ENCODE peak calls at places on chromosomes 6 and 20, in four cellular contexts. U is GM12878, S is A549, I is HepG2. Q is an unnamed sample.

GRCh38 chr20:43799150-43799711 is 72.4 kb upstream of the GTSF1L start:
- DNase-seq in U (no peak), S (no peak), I (no peak), Q (no peak)

GRCh38 chr6:41584668-41585205 is 38.6 kb downstream of the FOXP4 start:
- DNase-seq in U (no peak), S (no peak), I (no peak), Q (no peak)

GRCh38 chr6:152696543-152696942 is 1.2 kb upstream of the MYCT1 start:
- DNase-seq in U (no peak), S (no peak), I (no peak), Q (no peak)

GRCh38 chr6:109513571-109514071 is 30.6 kb upstream of the ZBTB24 start:
- DNase-seq in U (no peak), S (no peak), I (no peak), Q (no peak)

GRCh38 chr6:170292778-170293164 is 1.9 kb upstream of the DLL1 start:
- DNase-seq in U (no peak), S (peak), I (no peak), Q (peak)

GRCh38 chr6:141395443-141396008 is 737.2 kb upstream of the GJE1 start:
- DNase-seq in U (no peak), S (no peak), I (no peak), Q (no peak)

GRCh38 chr6:9516207-9516606 is 898.7 kb downstream of the TFAP2A start:
- DNase-seq in U (no peak), S (peak), I (no peak), Q (no peak)

GRCh38 chr6:331622-332521 is 39.6 kb downstream of the DUSP22 start:
- DNase-seq in U (peak), S (no peak), I (no peak), Q (no peak)

GRCh38 chr6:115898246-115898645 is 162.4 kb downstream of the FRK start:
- DNase-seq in U (no peak), S (no peak), I (no peak), Q (no peak)

GRCh38 chr20:2807019-2807418 is 6.6 kb upstream of the CPXM1 start:
- DNase-seq in U (no peak), S (no peak), I (no peak), Q (no peak)
- TF ChIP-seq CHD4 in U (no peak), S (no peak), I (no peak), Q (no peak)

DNA sequence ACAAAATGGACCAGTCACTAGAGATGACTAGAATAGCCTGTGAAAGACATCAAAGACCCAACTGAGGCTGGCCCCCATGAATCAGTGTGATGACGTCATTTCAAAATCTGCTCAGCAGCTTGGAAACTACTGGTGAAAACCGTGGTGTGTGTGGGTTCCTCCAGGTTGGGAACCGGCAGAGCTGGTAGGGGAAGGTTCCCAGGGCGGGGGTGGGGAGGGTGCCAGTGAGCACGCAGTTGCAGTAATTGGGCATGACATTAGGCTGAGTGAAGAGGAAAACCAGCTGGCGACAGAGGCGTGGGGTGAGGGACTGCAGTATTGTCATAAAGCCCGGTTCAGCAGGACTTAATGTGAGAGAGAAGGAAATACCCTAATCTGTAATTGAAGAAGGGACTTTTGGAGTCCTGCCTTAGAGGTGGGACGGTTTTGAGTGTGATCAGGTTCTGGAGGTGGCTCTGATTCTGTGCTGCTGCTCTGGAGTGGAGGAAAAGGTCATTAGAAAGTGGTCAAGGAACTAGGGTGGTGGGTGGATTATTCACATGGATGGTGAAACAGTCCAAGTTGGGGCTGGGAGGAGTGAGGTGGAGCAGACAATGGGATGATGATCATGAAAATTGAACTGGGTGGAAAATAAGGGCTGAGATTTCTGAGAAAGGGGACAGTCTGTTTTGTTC is 52.0 kb upstream of the MTHFD1L start:
- DNase-seq in U (peak), S (no peak), I (no peak), Q (no peak)
- TF ChIP-seq CHD4 in U (no peak), S (no peak), I (no peak), Q (no peak)

GRCh38 chr6:46048646-46049297 is 33.1 kb upstream of the CLIC5 start:
- DNase-seq in U (no peak), S (no peak), I (no peak), Q (no peak)

GRCh38 chr6:46046558-46047169 is 31.0 kb upstream of the CLIC5 start:
- DNase-seq in U (no peak), S (no peak), I (no peak), Q (no peak)

GRCh38 chr6:46040288-46040687 is 24.6 kb upstream of the CLIC5 start:
- DNase-seq in U (no peak), S (no peak), I (no peak), Q (no peak)

GRCh38 chr6:46042355-46042999 is 26.8 kb upstream of the CLIC5 start:
- DNase-seq in U (no peak), S (peak), I (peak), Q (peak)

DNA sequence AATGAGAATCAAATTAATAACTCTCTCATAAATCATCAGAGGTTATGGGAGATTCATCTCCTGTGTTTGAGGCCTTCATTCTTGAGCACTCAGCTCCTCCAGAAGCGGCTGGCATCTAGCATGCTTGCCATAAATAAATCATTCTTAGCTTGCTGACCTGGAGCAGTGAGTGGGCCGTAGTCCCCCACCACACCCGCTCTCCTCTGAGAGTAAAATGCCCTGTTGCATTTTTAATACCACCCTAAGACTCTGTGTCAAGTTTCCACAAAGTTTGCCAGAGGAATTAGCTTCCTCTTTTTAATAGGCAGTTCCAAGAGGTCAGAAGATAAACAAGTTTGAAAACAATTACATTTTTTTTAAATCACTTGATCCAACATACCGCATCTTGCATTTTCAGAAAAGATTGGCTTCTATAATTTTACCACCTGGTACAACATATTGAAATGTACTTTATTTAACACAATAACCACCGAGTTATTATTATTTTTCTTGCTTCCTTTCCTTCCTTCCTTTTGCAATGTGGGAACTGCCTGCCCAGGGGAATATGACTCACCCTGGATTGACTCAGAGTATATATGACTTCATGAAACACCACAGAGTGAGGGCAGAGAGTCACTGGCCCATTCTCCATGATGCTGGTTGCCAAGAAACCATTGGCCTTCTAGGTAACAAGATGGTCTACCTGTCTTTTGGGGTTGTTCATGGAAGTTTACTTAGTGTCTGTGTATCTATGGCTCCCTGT is 29.4 kb upstream of the CLIC5 start:
- DNase-seq in U (no peak), S (peak), I (no peak), Q (no peak)
- TF ChIP-seq CHD4 in U (no peak), S (no peak), I (no peak), Q (no peak)

GRCh38 chr6:149174962-149175361 is 142.6 kb upstream of the TAB2 start:
- DNase-seq in U (no peak), S (no peak), I (no peak), Q (no peak)

GRCh38 chr6:149181304-149181703 is 136.2 kb upstream of the TAB2 start:
- DNase-seq in U (no peak), S (no peak), I (no peak), Q (no peak)

GRCh38 chr6:149182262-149182661 is 135.2 kb upstream of the TAB2 start:
- DNase-seq in U (no peak), S (no peak), I (no peak), Q (no peak)

GRCh38 chr6:149179431-149179830 is 138.1 kb upstream of the TAB2 start:
- DNase-seq in U (no peak), S (no peak), I (no peak), Q (no peak)

DNA sequence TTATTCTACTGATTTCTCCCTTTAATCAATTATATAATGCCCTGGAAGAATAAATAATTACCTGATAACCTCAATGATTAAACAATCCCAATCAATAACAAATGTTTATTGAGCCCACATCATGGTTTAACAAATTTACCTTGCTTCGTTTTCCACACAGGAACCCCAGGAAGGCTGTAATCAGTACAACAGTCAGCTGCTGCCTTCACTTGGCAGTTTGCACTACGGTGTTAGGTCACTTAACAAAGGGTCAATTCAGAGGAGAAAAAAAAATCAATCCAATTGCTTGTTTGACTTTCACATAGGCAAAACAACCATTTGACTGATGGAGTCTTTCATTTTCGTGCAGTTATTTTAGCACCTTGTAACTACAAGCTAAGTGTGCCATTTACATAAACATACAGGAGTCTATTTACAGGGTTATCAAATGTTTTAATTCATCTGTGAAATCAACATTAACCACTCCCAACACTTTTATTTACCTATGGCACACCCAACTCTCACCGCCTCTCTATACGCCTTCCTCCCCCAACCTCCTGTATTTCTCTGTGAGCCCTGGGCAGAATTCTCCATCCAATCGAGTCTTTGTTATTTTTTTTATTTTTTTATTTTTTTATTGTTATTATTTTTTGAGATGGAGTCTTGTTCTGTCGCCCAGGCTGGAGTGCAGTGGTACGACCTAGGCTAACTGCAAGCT is 140.4 kb upstream of the TAB2 start:
- DNase-seq in U (no peak), S (no peak), I (peak), Q (no peak)
- TF ChIP-seq CHD4 in U (no peak), S (no peak), I (no peak), Q (no peak)

GRCh38 chr20:25622049-25622448 is 1.8 kb downstream of the NANP start:
- DNase-seq in U (no peak), S (no peak), I (no peak), Q (no peak)

GRCh38 chr20:25624500-25624939 is 706 bp upstream of the NANP start:
- DNase-seq in U (peak), S (peak), I (no peak), Q (no peak)

GRCh38 chr20:25622450-25623224 is 1.2 kb downstream of the NANP start:
- DNase-seq in U (no peak), S (no peak), I (peak), Q (no peak)

GRCh38 chr20:25623736-25624499 is at the start of gene NANP:
- DNase-seq in U (peak), S (peak), I (peak), Q (peak)

DNA sequence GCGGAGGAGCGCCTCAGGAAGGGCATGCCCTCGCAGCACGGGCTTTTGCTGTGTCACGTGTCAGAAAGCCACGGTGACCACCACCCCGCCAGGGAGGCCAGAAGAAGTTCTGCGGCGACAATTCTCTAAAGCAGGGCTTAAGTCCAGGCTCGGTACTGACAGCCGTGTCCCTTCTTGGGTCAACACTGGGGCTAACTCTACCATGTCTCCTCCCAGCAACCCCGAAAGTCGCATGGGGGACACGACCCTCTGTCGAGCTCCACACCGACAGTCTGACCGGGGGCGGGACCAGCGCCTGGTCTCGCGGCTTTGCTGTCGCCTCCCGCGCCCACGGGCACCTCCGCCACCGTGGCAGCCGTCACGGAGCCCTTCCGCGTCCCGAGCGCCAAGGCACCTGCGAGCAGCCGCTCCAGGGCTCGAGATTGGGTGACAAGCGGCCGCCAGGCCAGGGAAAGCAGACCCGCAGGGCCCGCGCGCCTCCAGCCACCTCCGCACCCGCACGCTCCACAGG is 534 bp downstream of the NANP start:
- DNase-seq in U (peak), S (peak), I (peak), Q (no peak)
- TF ChIP-seq CHD4 in U (no peak), S (no peak), I (no peak), Q (no peak)

GRCh38 chr6:100479180-100480035 is 14.7 kb upstream of the SIM1 start:
- DNase-seq in U (peak), S (no peak), I (peak), Q (peak)
- TF ChIP-seq CHD4 in U (no peak), S (no peak), I (no peak), Q (no peak)

GRCh38 chr20:23970049-23970448 is 18.5 kb downstream of the GGTLC1 start:
- DNase-seq in U (no peak), S (no peak), I (no peak), Q (no peak)

GRCh38 chr20:23967616-23967979 is 21.0 kb downstream of the GGTLC1 start:
- DNase-seq in U (no peak), S (no peak), I (no peak), Q (no peak)

GRCh38 chr20:23966298-23966697 is 22.3 kb downstream of the GGTLC1 start:
- DNase-seq in U (no peak), S (no peak), I (no peak), Q (no peak)

GRCh38 chr20:23966927-23967615 is 21.5 kb downstream of the GGTLC1 start:
- DNase-seq in U (no peak), S (no peak), I (no peak), Q (no peak)

GRCh38 chr20:23971320-23971719 is 17.3 kb downstream of the GGTLC1 start:
- DNase-seq in U (no peak), S (no peak), I (no peak), Q (no peak)
- TF ChIP-seq CHD4 in U (no peak), S (no peak), I (no peak), Q (no peak)

GRCh38 chr6:43120101-43120730 is 44.1 kb downstream of the PTK7 start:
- DNase-seq in U (no peak), S (no peak), I (no peak), Q (no peak)
- TF ChIP-seq CHD4 in U (no peak), S (no peak), I (no peak), Q (no peak)

GRCh38 chr6:112038268-112038667 is 15.6 kb upstream of the CCN6 start:
- DNase-seq in U (no peak), S (no peak), I (no peak), Q (no peak)
- TF ChIP-seq CHD4 in U (no peak), S (no peak), I (no peak), Q (no peak)

DNA sequence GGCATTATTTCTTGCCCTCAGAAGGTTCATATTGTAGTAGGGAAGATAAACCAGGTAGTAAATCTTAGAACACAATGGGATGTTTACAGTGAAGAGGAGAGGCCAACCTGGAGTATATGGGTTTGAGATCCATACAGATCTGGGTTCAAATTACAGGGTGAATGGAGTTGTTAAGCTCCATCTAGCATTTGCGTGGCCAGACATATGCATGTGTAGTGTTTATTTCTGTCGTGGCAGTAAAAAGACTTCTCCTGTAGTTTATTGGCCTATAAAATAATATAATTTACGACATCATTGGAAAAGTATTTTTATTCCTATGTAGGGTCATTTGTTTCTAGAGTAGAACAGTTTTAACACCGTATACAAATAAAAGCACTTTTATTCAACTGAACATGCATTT is 25.2 kb upstream of the TULP4 start:
- DNase-seq in U (no peak), S (no peak), I (no peak), Q (no peak)
- TF ChIP-seq CHD4 in U (no peak), S (no peak), I (no peak), Q (no peak)